ENCODE peak calls at places on chromosomes 12 and 14, in five cellular contexts. M, R, U, F and Q are unnamed samples.

GRCh38 chr12:90152897-90153624 is 444.4 kb upstream of the ATP2B1 start:
- DNase-seq in M (no peak), U (no peak), R (no peak), F (no peak), Q (no peak)

GRCh38 chr12:2719405-2719804 is 75.4 kb upstream of the FKBP4 start:
- DNase-seq in F (no peak), U (no peak), M (no peak), R (no peak), Q (no peak)

GRCh38 chr12:47082963-47083621 is 3.3 kb upstream of the AMIGO2 start:
- DNase-seq in U (no peak), R (no peak), F (no peak), M (peak), Q (peak)

GRCh38 chr12:25377475-25378179 is 126.9 kb upstream of the KRAS start:
- DNase-seq in M (peak), U (no peak), F (no peak), R (no peak), Q (no peak)

GRCh38 chr12:105487961-105488360 is 157.5 kb downstream of the C12orf75 start:
- DNase-seq in R (peak), F (no peak), U (no peak), M (no peak), Q (no peak)

GRCh38 chr14:100426331-100426730 is 103.2 kb downstream of the SLC25A47 start:
- DNase-seq in U (no peak), R (no peak), M (no peak), F (no peak), Q (no peak)

GRCh38 chr14:30108975-30109700 is 181.5 kb upstream of the PRKD1 start:
- DNase-seq in R (no peak), F (no peak), U (no peak), M (peak), Q (no peak)

GRCh38 chr12:82660541-82661325 is 26.0 kb upstream of the TMTC2 start:
- DNase-seq in M (no peak), R (no peak), U (no peak), F (no peak), Q (no peak)

GRCh38 chr14:99517643-99518381 is 36.6 kb downstream of the CCNK start:
- DNase-seq in F (no peak), U (no peak), M (no peak), R (no peak), Q (no peak)

DNA sequence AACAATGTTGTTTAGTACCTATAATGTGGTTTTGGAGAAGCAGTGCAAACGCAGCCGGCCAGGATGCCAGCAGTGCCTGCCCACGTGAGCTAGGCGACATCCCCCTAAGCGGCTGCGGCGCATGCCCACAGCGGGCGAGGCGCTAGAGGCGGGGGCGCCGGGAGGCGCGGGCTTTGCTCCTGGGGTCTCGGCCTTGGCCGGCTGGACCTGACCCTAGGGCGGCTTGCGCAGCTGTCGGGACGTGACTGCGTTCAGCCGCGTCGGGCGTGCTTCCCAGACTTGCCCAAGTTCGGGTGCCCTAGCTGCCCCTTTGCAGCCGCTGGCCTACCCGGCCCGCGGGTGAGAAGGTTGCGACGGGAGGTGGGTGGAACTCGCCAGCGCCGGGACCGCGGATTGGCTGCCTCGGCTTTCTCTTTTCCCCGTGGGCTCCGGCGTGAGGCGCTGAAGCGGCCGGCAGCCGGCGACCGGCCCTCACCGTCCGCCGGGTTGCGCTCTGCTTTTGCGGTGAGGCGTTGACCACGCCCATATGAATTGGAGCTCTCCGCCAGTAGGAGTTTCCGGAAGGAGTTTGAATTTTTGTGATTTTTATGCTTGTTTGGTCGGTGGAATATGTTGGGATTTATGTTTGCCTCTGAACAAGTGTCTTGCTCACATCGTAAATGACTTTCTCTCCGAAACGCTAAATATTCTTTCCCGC is at the start of gene TMEM19:
- DNase-seq in M (peak), R (peak), F (peak), U (peak), Q (peak)
- TF ChIP-seq POLR2A in M (peak), R (peak), F (peak), U (peak), Q (peak)

GRCh38 chr14:24366664-24367505 is 1.1 kb upstream of the NFATC4 start:
- DNase-seq in U (peak), R (peak), F (peak), M (peak), Q (peak)
- TF ChIP-seq POLR2A in U (no peak), R (peak), F (peak), M (no peak), Q (peak)

GRCh38 chr14:22650960-22651521 is 6.9 kb upstream of the OR6J1 start:
- DNase-seq in U (no peak), M (no peak), F (no peak), R (no peak), Q (peak)
- TF ChIP-seq POLR2A in U (no peak), M (no peak), F (no peak), R (no peak), Q (peak)

GRCh38 chr14:36661506-36662257 is at the start of gene PAX9:
- DNase-seq in F (peak), R (peak), U (peak), M (peak), Q (peak)
- TF ChIP-seq POLR2A in F (no peak), R (no peak), U (no peak), M (no peak), Q (no peak)

GRCh38 chr12:93670104-93670503 is 7.1 kb upstream of the CRADD start:
- DNase-seq in R (no peak), U (no peak), M (no peak), F (no peak), Q (no peak)
- TF ChIP-seq POLR2A in R (no peak), U (no peak), M (no peak), F (no peak), Q (no peak)

GRCh38 chr12:53492188-53492587 is 7.1 kb downstream of the MAP3K12 start:
- DNase-seq in U (peak), M (no peak), F (peak), R (no peak), Q (no peak)
- TF ChIP-seq POLR2A in U (no peak), M (no peak), F (no peak), R (no peak), Q (no peak)

GRCh38 chr14:22800356-22800755 is 14.9 kb downstream of the SLC7A7 start:
- DNase-seq in U (no peak), M (peak), R (no peak), F (no peak), Q (no peak)

GRCh38 chr14:22801716-22802115 is 13.5 kb downstream of the SLC7A7 start:
- DNase-seq in M (no peak), F (no peak), R (no peak), U (no peak), Q (no peak)

GRCh38 chr14:22807432-22808087 is 7.7 kb downstream of the SLC7A7 start:
- DNase-seq in F (no peak), M (no peak), U (no peak), R (no peak), Q (no peak)

GRCh38 chr14:22802860-22803562 is 12.2 kb downstream of the SLC7A7 start:
- DNase-seq in F (no peak), U (no peak), M (peak), R (no peak), Q (no peak)

GRCh38 chr14:22803575-22803974 is 11.7 kb downstream of the SLC7A7 start:
- DNase-seq in M (no peak), F (no peak), R (no peak), U (no peak), Q (no peak)
- TF ChIP-seq POLR2A in M (no peak), F (no peak), R (no peak), U (no peak), Q (no peak)

GRCh38 chr14:73494593-73494992 is 3.9 kb downstream of the RIOX1 start:
- DNase-seq in R (no peak), F (no peak), M (no peak), U (no peak), Q (no peak)
- TF ChIP-seq POLR2A in R (no peak), F (no peak), M (no peak), U (no peak), Q (no peak)

DNA sequence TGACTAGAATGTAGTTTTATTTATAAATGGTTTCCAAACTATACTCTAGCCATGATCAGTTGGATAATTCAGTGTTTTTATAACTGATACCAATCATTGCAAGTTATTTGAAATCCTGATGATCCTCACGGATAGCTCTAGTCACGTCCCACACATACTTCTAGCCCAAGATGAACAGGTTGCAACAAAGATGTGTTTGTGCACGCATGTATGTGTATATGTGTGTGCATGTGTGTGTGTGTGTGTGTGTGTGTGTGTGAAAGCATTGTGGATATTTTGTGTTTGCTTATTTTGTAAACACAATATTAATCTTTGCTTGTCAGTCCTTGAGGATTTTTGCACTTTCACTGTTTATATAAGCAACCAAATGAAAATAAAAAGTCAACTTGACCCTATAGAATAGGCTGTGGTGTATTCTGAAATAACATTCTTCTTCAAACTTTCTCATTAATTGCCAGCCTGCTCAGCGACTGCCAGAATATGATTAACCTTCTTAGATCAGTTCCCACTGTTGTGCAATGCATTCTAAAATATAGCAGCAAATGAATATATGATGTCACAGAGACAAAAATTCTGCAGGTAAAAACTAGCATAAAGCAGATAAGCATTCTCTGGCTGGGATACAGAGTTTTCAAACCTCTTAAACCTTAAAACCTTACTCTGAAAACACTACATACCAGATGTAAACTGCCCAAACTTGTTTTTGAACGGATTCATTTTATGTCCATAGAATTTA is 48.8 kb upstream of the HIF1A start:
- DNase-seq in U (no peak), R (no peak), M (no peak), F (no peak), Q (no peak)
- TF ChIP-seq POLR2A in U (no peak), R (no peak), M (no peak), F (no peak), Q (no peak)

DNA sequence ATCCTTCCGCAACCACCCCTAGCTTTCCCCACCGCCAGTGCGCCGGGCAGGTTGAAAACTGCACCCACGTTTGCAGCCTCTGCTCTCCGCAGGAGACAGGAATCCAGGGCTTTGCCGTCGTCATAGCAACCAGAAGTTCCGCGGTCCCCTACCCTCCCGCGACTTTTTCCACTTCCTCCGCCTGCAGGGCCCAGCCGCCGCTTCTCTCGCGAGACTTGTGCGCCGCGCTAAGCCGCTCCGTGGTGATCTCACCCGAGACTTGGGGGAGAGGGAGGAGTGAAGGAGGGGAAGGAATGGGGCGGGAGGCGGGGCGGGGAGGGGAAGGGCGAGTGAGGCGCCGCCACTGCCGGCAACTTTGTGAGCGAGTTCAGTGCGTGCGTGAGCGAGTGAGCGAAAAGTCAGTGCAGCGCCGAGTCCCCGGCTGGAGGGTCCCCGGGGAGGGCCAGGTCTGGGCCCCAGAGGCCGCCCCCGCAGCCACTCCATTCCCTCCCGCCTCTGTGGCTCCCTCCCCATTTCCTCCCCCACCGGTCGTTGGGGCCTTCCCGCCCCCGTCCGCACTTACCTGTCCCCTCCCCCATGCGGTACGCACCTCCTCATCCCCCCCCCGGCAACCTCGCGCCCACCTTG is 413.0 kb downstream of the PCNX1 start:
- DNase-seq in F (peak), U (peak), M (peak), R (peak), Q (peak)
- TF ChIP-seq POLR2A in F (peak), U (peak), M (peak), R (peak), Q (peak)